ENCODE peak calls at places on chromosomes 16 and 17, in six cellular contexts. One of them, this sample, is unnamed.

GRCh38 chr17:6713130-6713917 is at the start of gene SLC13A5:
- DNase-seq in IMR-90: no peak
- DNase-seq in neuronal stem cell: peak; percentile 56
- DNase-seq in mesendoderm: peak; percentile 89
- DNase-seq in mesenchymal stem cell: peak; percentile 27
- DNase-seq in H1: peak; percentile 84
- DNase-seq in this sample: peak; percentile 94

GRCh38 chr17:73798111-73798748 is 154.0 kb upstream of the SDK2 start:
- DNase-seq in IMR-90: peak; percentile 45
- DNase-seq in neuronal stem cell: no peak
- DNase-seq in mesendoderm: no peak
- DNase-seq in mesenchymal stem cell: peak; percentile 82
- DNase-seq in H1: no peak
- DNase-seq in this sample: no peak

GRCh38 chr17:57612202-57613071 is 132.7 kb downstream of the CCDC182 start:
- DNase-seq in IMR-90: no peak
- DNase-seq in neuronal stem cell: peak; percentile 23
- DNase-seq in mesendoderm: peak; percentile 91
- DNase-seq in mesenchymal stem cell: no peak
- DNase-seq in H1: no peak
- DNase-seq in this sample: peak; percentile 77

GRCh38 chr16:46620265-46621005 is 744 bp downstream of the SHCBP1 start:
- DNase-seq in IMR-90: no peak
- DNase-seq in neuronal stem cell: no peak
- DNase-seq in mesendoderm: no peak
- DNase-seq in mesenchymal stem cell: peak; percentile 30
- DNase-seq in H1: no peak
- DNase-seq in this sample: no peak

GRCh38 chr16:64346080-64346479 is 775.8 kb downstream of the CDH11 start:
- DNase-seq in IMR-90: no peak
- DNase-seq in neuronal stem cell: no peak
- DNase-seq in mesendoderm: no peak
- DNase-seq in mesenchymal stem cell: no peak
- DNase-seq in H1: no peak
- DNase-seq in this sample: no peak

GRCh38 chr17:59723607-59724006 is 16.2 kb downstream of the VMP1 start:
- DNase-seq in IMR-90: no peak
- DNase-seq in neuronal stem cell: no peak
- DNase-seq in mesendoderm: no peak
- DNase-seq in mesenchymal stem cell: no peak
- DNase-seq in H1: no peak
- DNase-seq in this sample: no peak

GRCh38 chr16:1167276-1168107 is 14.6 kb downstream of the CACNA1H start:
- DNase-seq in IMR-90: no peak
- DNase-seq in neuronal stem cell: peak; percentile 76
- DNase-seq in mesendoderm: no peak
- DNase-seq in mesenchymal stem cell: no peak
- DNase-seq in H1: no peak
- DNase-seq in this sample: no peak

GRCh38 chr17:9432121-9432866 is 143.3 kb downstream of the STX8 start:
- DNase-seq in IMR-90: peak; percentile 30
- DNase-seq in neuronal stem cell: no peak
- DNase-seq in mesendoderm: no peak
- DNase-seq in mesenchymal stem cell: peak; percentile 17
- DNase-seq in H1: no peak
- DNase-seq in this sample: no peak

GRCh38 chr16:74844041-74844826 is 69.6 kb upstream of the FA2H start:
- DNase-seq in IMR-90: no peak
- DNase-seq in neuronal stem cell: no peak
- DNase-seq in mesendoderm: peak; percentile 31
- DNase-seq in mesenchymal stem cell: no peak
- DNase-seq in H1: no peak
- DNase-seq in this sample: no peak

GRCh38 chr17:27906238-27906603 is 13.1 kb upstream of the LYRM9 start:
- DNase-seq in IMR-90: no peak
- DNase-seq in neuronal stem cell: no peak
- DNase-seq in mesendoderm: no peak
- DNase-seq in mesenchymal stem cell: no peak
- DNase-seq in H1: no peak
- DNase-seq in this sample: no peak

GRCh38 chr17:28306954-28307401 is 12.0 kb upstream of the TMEM97 start:
- DNase-seq in IMR-90: no peak
- DNase-seq in neuronal stem cell: no peak
- DNase-seq in mesendoderm: no peak
- DNase-seq in mesenchymal stem cell: no peak
- DNase-seq in H1: peak; percentile 66
- DNase-seq in this sample: peak; percentile 91

GRCh38 chr17:48800626-48801217 is 16.3 kb downstream of the TTLL6 start:
- DNase-seq in IMR-90: no peak
- DNase-seq in neuronal stem cell: no peak
- DNase-seq in mesendoderm: no peak
- DNase-seq in mesenchymal stem cell: no peak
- DNase-seq in H1: no peak
- DNase-seq in this sample: no peak

GRCh38 chr17:79840989-79841286 is 1.7 kb upstream of the CBX4 start:
- DNase-seq in IMR-90: no peak
- DNase-seq in neuronal stem cell: no peak
- DNase-seq in mesendoderm: no peak
- DNase-seq in mesenchymal stem cell: no peak
- DNase-seq in H1: no peak
- DNase-seq in this sample: no peak

GRCh38 chr16:88888778-88889387 is 22.4 kb upstream of the PABPN1L start:
- DNase-seq in IMR-90: no peak
- DNase-seq in neuronal stem cell: no peak
- DNase-seq in mesendoderm: peak; percentile 23
- DNase-seq in mesenchymal stem cell: no peak
- DNase-seq in H1: no peak
- DNase-seq in this sample: no peak
- H2AK5ac ChIP-seq in IMR-90: no peak overlapping the region
- H2AK5ac ChIP-seq in neuronal stem cell: peak overlapping the region; percentile 81
- H2AK5ac ChIP-seq in mesendoderm: no peak overlapping the region
- H2AK5ac ChIP-seq in mesenchymal stem cell: no peak overlapping the region
- H2AK5ac ChIP-seq in H1: no peak overlapping the region
- H2AK5ac ChIP-seq in this sample: no peak overlapping the region

DNA sequence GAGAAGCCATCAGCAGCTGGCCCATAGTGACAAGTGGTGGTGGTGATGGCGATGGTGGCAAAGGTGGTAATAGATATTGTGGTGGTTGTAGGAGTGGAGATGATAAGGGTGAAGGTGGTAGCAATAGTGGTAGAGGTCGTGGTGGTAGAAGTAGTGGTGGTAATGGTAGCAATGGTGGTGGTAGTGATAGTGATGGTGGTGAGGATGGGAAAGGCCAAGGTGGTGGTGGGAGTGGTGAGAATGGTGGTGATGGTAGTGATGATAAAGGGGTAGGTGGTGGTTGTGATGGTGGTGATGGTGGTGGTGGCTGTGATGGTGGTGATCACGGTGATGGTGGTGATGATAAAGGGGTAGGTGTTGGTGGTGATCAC is 13.1 kb downstream of the CDH5 start:
- DNase-seq in IMR-90: no peak
- DNase-seq in neuronal stem cell: no peak
- DNase-seq in mesendoderm: no peak
- DNase-seq in mesenchymal stem cell: no peak
- DNase-seq in H1: no peak
- DNase-seq in this sample: no peak
- H2AK5ac ChIP-seq in IMR-90: peak overlapping the region; percentile 24
- H2AK5ac ChIP-seq in neuronal stem cell: no peak overlapping the region
- H2AK5ac ChIP-seq in mesendoderm: no peak overlapping the region
- H2AK5ac ChIP-seq in mesenchymal stem cell: no peak overlapping the region
- H2AK5ac ChIP-seq in H1: no peak overlapping the region
- H2AK5ac ChIP-seq in this sample: no peak overlapping the region

GRCh38 chr16:84406006-84406963 is 37.9 kb downstream of the ATP2C2 start:
- DNase-seq in IMR-90: no peak
- DNase-seq in neuronal stem cell: no peak
- DNase-seq in mesendoderm: peak; percentile 8
- DNase-seq in mesenchymal stem cell: no peak
- DNase-seq in H1: no peak
- DNase-seq in this sample: no peak
- H2AK5ac ChIP-seq in IMR-90: no peak overlapping the region
- H2AK5ac ChIP-seq in neuronal stem cell: no peak overlapping the region
- H2AK5ac ChIP-seq in mesendoderm: no peak overlapping the region
- H2AK5ac ChIP-seq in mesenchymal stem cell: no peak overlapping the region
- H2AK5ac ChIP-seq in H1: no peak overlapping the region
- H2AK5ac ChIP-seq in this sample: no peak overlapping the region

DNA sequence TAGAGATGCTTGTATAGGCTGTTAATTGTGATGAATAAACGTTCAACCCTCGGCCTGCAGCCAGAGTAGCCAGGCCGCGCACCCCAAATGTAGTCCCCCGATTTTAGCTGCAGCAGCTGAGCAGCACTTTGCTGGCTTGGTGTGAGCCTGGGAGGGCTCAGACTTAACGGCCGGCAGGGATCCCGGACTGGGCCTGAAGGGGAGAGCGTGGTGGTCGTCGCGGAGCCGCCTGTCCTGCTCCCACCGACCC is 11.9 kb downstream of the ZNF629 start:
- DNase-seq in IMR-90: no peak
- DNase-seq in neuronal stem cell: no peak
- DNase-seq in mesendoderm: no peak
- DNase-seq in mesenchymal stem cell: no peak
- DNase-seq in H1: no peak
- DNase-seq in this sample: no peak
- H2AK5ac ChIP-seq in IMR-90: peak overlapping the region; percentile 85
- H2AK5ac ChIP-seq in neuronal stem cell: no peak overlapping the region
- H2AK5ac ChIP-seq in mesendoderm: no peak overlapping the region
- H2AK5ac ChIP-seq in mesenchymal stem cell: no peak overlapping the region
- H2AK5ac ChIP-seq in H1: no peak overlapping the region
- H2AK5ac ChIP-seq in this sample: no peak overlapping the region

GRCh38 chr17:82345151-82345976 is 11.8 kb upstream of the SECTM1 start:
- DNase-seq in IMR-90: no peak
- DNase-seq in neuronal stem cell: no peak
- DNase-seq in mesendoderm: no peak
- DNase-seq in mesenchymal stem cell: no peak
- DNase-seq in H1: no peak
- DNase-seq in this sample: no peak

GRCh38 chr17:82339634-82340580 is 6.3 kb upstream of the SECTM1 start:
- DNase-seq in IMR-90: no peak
- DNase-seq in neuronal stem cell: no peak
- DNase-seq in mesendoderm: no peak
- DNase-seq in mesenchymal stem cell: no peak
- DNase-seq in H1: no peak
- DNase-seq in this sample: no peak

GRCh38 chr17:82343560-82343959 is 10.0 kb upstream of the SECTM1 start:
- DNase-seq in IMR-90: no peak
- DNase-seq in neuronal stem cell: no peak
- DNase-seq in mesendoderm: peak; percentile 44
- DNase-seq in mesenchymal stem cell: no peak
- DNase-seq in H1: no peak
- DNase-seq in this sample: no peak

GRCh38 chr17:82344175-82344907 is 10.8 kb upstream of the SECTM1 start:
- DNase-seq in IMR-90: no peak
- DNase-seq in neuronal stem cell: no peak
- DNase-seq in mesendoderm: no peak
- DNase-seq in mesenchymal stem cell: no peak
- DNase-seq in H1: no peak
- DNase-seq in this sample: no peak

DNA sequence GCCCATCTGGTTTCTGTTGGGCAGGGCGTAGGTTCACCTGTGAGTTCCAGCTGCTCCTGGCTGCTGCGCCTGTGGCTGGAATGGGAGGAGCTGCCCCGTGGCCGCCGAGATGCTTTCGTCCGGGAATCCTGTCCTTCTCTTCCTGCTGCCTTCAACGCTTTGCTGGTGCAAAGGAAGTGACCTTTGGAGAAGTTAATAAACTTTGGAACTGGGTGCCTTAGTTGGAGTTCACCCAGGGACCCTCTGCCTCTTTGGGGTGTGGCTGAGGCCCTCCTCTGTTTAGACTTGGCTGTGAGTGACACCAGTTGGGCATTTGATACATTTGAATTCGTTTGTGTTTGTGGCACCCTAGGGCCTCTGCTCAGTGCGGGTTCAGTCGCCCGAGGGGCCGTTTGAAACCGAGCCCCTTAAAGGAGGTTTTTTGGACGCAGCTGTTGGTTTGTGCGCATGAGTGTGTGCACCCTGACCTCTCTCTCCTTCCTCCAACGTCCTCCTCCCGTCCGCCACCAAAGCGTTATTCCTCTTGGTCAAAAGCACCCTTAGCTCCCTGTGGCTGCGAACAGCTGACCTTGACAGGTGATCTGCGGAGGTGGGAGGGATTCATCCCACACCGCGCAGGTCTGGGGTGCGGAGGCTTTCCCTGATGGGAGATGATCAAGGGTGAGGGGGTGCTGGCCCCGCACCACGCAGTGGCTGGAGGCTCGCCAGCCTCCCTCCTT is 9.0 kb upstream of the SECTM1 start:
- DNase-seq in IMR-90: no peak
- DNase-seq in neuronal stem cell: no peak
- DNase-seq in mesendoderm: no peak
- DNase-seq in mesenchymal stem cell: no peak
- DNase-seq in H1: no peak
- DNase-seq in this sample: no peak
- H2AK5ac ChIP-seq in IMR-90: no peak overlapping the region
- H2AK5ac ChIP-seq in neuronal stem cell: peak overlapping the region; percentile 95
- H2AK5ac ChIP-seq in mesendoderm: no peak overlapping the region
- H2AK5ac ChIP-seq in mesenchymal stem cell: no peak overlapping the region
- H2AK5ac ChIP-seq in H1: no peak overlapping the region
- H2AK5ac ChIP-seq in this sample: no peak overlapping the region

DNA sequence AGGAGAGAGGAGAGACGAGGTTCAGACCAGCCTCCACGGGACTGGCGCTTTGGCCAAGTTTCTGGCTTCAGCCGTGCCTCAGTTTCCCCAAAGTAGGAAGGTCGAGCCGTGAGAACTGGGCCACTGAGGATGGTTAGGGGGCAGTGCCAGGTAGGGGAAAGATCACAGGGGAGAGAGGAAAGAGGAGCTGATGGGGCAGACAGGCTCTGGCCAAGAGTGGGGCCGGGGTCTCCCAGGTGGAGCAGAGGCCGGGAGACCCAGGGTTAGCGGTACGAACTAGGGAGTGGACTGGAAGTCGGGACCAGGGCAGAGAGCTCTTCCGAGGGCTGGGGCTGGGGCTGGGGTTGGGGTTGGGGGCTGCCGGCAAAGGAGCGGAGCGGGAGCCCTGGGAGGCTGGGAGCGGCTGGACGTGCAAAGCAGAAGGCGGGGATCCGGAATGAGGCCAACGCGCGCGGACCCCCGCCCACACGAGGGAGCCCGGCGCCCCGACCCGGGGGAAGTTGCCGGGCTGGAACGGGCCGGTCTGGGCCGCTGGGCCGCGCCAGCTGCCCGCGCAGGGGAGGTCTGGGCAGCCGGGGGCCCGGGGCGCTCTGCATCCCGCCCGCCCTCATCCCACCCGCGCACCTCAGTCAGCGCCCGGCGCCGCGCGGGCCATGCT is 446 bp downstream of the ST3GAL2 start:
- DNase-seq in IMR-90: no peak
- DNase-seq in neuronal stem cell: no peak
- DNase-seq in mesendoderm: no peak
- DNase-seq in mesenchymal stem cell: no peak
- DNase-seq in H1: no peak
- DNase-seq in this sample: no peak
- H2AK5ac ChIP-seq in IMR-90: peak overlapping the region; percentile 92
- H2AK5ac ChIP-seq in neuronal stem cell: peak overlapping the region; percentile 1
- H2AK5ac ChIP-seq in mesendoderm: peak overlapping the region; percentile 96
- H2AK5ac ChIP-seq in mesenchymal stem cell: peak overlapping the region; percentile 50
- H2AK5ac ChIP-seq in H1: no peak overlapping the region
- H2AK5ac ChIP-seq in this sample: no peak overlapping the region